ENCODE peak calls at places on chromosome 15, in eight cellular contexts. A is K562, U is adrenal gland, F is stomach, Q is testis, H is gastrocnemius medialis, E is A549, D is transverse colon. B is an unnamed sample.

GRCh38 chr15:56356616-56357015 is 8.6 kb upstream of the TEX9 start:
- DNase-seq in A (no peak), U (no peak), F (no peak), Q (no peak), H (no peak), E (no peak), D (no peak), B (no peak)

GRCh38 chr15:67024998-67025368 is 40.4 kb upstream of the SMAD3 start:
- DNase-seq in A (no peak), U (no peak), F (no peak), Q (no peak), H (no peak), E (no peak), D (no peak), B (no peak)

GRCh38 chr15:57509121-57509520 is 82.6 kb upstream of the MYZAP start:
- DNase-seq in A (no peak), U (no peak), F (no peak), Q (peak), H (no peak), E (no peak), D (no peak), B (no peak)

GRCh38 chr15:56102401-56102800 is 109.0 kb upstream of the NEDD4 start:
- DNase-seq in A (no peak), U (peak), F (no peak), Q (no peak), H (peak), E (no peak), D (no peak), B (no peak)

GRCh38 chr15:96804754-96805153 is 474.3 kb downstream of the NR2F2 start:
- DNase-seq in A (no peak), U (no peak), F (no peak), Q (no peak), H (no peak), E (no peak), D (no peak), B (no peak)

GRCh38 chr15:38531509-38531908 is 33.1 kb downstream of the RASGRP1 start:
- DNase-seq in A (no peak), U (peak), F (no peak), Q (peak), H (no peak), E (no peak), D (no peak), B (no peak)

GRCh38 chr15:26773485-26773877 is 615 bp upstream of the GABRB3 start:
- DNase-seq in A (no peak), U (no peak), F (no peak), Q (no peak), H (no peak), E (peak), D (no peak), B (no peak)

GRCh38 chr15:63232943-63233342 is 43.5 kb downstream of the RAB8B start:
- DNase-seq in A (no peak), U (no peak), F (no peak), Q (no peak), H (no peak), E (no peak), D (no peak), B (no peak)

GRCh38 chr15:64583983-64584382 is 123.6 kb downstream of the ZNF609 start:
- DNase-seq in A (no peak), U (no peak), F (no peak), Q (no peak), H (no peak), E (no peak), D (no peak), B (no peak)

DNA sequence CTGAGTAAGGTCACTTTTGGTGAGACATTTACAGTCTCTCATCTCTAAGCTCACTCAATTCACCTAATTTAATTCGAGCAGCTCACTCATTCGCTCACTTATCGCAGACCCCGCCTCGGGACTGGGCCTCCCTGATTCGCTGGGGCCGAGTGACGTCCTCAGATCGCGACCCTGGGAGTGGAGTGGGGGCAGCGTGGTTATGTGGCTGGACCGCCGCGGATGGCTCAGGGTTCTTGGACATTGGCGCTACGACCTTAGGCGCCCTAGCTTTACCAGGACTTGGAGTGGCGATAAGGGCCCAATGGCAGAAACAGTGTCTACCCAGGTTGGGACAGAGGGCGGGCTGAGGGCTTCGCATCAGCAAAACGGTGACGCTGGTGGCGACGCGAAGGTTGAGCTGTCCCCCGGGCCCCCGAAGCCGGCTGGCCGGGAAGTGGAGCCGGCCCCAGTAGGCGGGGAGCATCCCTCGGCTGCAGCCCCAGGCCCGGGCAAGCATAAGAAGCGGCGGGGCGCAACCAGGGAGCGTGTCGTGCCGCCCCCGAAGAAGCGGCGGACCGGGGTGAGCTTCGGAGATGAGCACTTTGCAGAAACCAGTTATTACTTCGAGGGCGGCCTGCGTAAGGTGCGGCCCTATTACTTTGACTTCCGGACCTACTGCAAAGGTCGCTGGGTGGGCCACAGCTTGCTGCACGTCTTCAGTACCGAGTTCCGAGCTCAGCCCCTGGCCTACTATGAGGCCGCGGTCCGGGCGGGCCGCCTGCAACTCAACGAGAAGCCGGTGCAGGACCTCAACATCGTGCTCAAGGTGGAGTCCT is at the start of gene RPUSD2:
- DNase-seq in A (peak), U (peak), F (peak), Q (peak), H (peak), E (peak), D (peak), B (peak)
- TF ChIP-seq POLR2A in A (peak), U (peak), F (peak), Q (peak), H (peak), E (peak), D (peak), B (peak)

DNA sequence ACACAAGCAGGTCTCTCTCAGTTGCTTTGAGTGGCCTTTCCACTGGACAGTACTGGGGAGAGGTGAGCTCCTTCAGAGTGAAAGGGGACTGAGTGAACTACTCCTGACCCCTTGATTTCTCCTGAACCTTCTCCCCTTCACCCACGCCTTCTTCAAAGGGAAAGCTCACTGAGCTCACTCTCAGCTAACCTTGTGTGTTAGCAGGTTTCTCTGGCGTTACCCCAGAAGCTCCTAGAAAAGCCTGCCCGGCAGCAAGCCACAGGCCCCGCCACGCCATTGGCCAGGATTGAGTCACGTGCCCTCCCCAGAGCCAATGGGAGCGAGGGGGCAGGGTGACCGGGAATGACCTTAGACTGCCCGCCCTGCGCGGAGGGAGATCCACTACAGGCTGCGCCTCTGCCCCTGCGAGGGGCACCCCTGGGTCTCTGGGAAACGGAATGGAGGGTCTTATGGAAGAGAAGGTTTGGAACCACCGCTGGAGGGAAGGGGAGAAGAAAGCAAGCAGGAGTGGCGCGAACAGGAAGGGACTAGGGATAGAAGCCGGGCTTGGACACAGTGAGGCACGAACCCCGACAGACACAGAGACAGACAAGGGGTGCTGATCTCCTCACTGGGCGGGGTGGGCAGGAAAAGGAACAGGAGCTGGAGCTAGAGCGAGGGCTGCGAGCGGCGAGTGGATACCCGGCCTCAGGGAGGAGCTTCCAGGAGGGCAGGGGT is 17.4 kb upstream of the CLK3 start:
- DNase-seq in A (peak), U (peak), F (peak), Q (peak), H (peak), E (peak), D (peak), B (peak)
- TF ChIP-seq POLR2A in A (peak), U (peak), F (no peak), Q (peak), H (peak), E (peak), D (peak), B (peak)

GRCh38 chr15:59691194-59691805 is 2.2 kb upstream of the BNIP2 start:
- DNase-seq in A (peak), U (peak), F (peak), Q (peak), H (no peak), E (peak), D (peak), B (peak)
- TF ChIP-seq POLR2A in A (no peak), U (no peak), F (no peak), Q (no peak), H (no peak), E (no peak), D (no peak), B (no peak)

DNA sequence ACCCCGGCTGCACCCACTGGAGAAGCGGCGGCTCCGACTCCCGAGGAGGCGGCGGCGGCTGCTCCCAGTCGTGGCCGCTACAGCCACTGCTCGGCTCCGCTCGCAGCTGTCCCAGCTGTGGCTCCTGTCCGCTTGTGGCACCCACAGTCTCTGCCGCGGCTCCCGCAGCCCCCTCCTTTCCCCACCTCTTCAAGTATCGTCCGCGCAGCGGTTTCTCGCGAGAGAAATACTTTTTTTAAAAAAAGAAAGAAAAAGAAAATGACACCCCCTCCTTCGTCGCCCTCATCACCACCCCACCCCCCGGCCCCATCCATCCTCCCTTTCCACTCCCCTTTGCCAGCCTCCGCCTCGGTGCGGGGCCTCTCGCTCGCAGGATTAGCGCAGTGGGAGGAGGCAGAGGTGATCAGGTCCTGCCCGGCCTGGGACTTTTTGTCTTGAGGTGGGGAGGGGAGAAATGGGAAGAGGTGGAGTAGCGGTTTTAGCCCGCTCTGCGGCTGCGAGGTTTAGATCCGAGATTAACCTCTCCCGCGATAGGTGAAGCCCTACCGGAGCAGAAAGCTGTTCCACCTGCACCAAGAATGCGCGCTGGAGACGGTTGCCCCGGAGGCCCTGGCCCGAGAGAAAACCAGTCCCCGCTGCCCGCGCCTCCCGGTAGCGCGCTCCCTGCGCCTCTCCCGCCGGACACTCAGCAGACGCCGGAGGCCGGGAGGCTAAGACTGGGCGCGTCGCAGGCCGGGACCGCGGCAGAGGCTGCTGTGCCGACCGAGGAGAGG is at the start of gene FBN1:
- DNase-seq in A (no peak), U (peak), F (peak), Q (peak), H (peak), E (peak), D (peak), B (peak)
- TF ChIP-seq POLR2A in A (no peak), U (peak), F (no peak), Q (peak), H (peak), E (peak), D (peak), B (peak)

B was measured in uterus.